ENCODE peak calls at places on chromosomes 12 and 14, in four cellular contexts. L is MM.1S, S is K562, O is fibroblast of lung. I is an unnamed sample.

GRCh38 chr12:63821781-63822251 is 22.7 kb upstream of the SRGAP1 start:
- DNase-seq in S (no peak), L (no peak), O (peak; percentile 49), I (no peak)

GRCh38 chr14:25237845-25238244 is 187.9 kb upstream of the STXBP6 start:
- DNase-seq in L (no peak), S (no peak), O (peak; percentile 11), I (no peak)

GRCh38 chr12:28899951-28900350 is 249.1 kb upstream of the FAR2 start:
- DNase-seq in L (no peak), S (no peak), O (peak; percentile 80), I (no peak)

GRCh38 chr14:68501621-68502052 is 291.2 kb downstream of the ZFP36L1 start:
- DNase-seq in L (no peak), S (no peak), O (no peak), I (no peak)

GRCh38 chr14:78157855-78158436 is 12.2 kb upstream of the NRXN3 start:
- DNase-seq in S (peak; percentile 15), O (no peak), L (no peak), I (peak; percentile 70)

GRCh38 chr14:54226103-54226502 is 170.7 kb upstream of the CDKN3 start:
- DNase-seq in S (no peak), O (peak; percentile 74), L (no peak), I (no peak)

GRCh38 chr14:51462706-51463105 is 189.0 kb upstream of the FRMD6 start:
- DNase-seq in O (no peak), L (no peak), S (no peak), I (no peak)

GRCh38 chr12:126397071-126397571 is 1331.9 kb downstream of the AACS start:
- DNase-seq in S (no peak), L (peak; percentile 8), O (no peak), I (no peak)

GRCh38 chr12:124549629-124550028 is 17.8 kb downstream of the NCOR2 start:
- DNase-seq in O (no peak), L (no peak), S (no peak), I (no peak)

GRCh38 chr12:104467346-104467837 is 10.6 kb downstream of the CHST11 start:
- DNase-seq in L (peak; percentile 56), O (no peak), S (peak; percentile 64), I (peak; percentile 63)

GRCh38 chr12:43884683-43885410 is 49.0 kb downstream of the TMEM117 start:
- DNase-seq in S (no peak), L (no peak), O (no peak), I (no peak)

GRCh38 chr14:79404874-79405273 is 806.4 kb downstream of the DIO2 start:
- DNase-seq in S (no peak), O (peak; percentile 11), L (no peak), I (no peak)

GRCh38 chr14:52020315-52020714 is 31.0 kb downstream of the RTRAF start:
- DNase-seq in L (no peak), S (no peak), O (no peak), I (no peak)

GRCh38 chr12:27324452-27324999 is 8.1 kb upstream of the BMAL2 start:
- DNase-seq in S (no peak), O (no peak), L (no peak), I (no peak)

GRCh38 chr14:37598973-37599526 is 3.6 kb downstream of the TTC6 start:
- DNase-seq in O (no peak), S (no peak), L (no peak), I (no peak)

GRCh38 chr12:51449569-51450246 is 25.1 kb downstream of the SLC4A8 start:
- DNase-seq in O (no peak), S (no peak), L (no peak), I (no peak)

GRCh38 chr14:90739318-90740077 is 76.7 kb downstream of the TTC7B start:
- DNase-seq in L (no peak), S (no peak), O (peak; percentile 25), I (no peak)

GRCh38 chr12:88993655-88994054 is 358.6 kb downstream of the DUSP6 start:
- DNase-seq in L (peak; percentile 66), O (peak; percentile 88), S (peak; percentile 9), I (no peak)

GRCh38 chr12:58309806-58310205 is 368.4 kb downstream of the ATP23 start:
- DNase-seq in S (no peak), L (no peak), O (no peak), I (no peak)

GRCh38 chr14:68379510-68380303 is 413.2 kb downstream of the ZFP36L1 start:
- DNase-seq in S (no peak), O (no peak), L (no peak), I (no peak)

GRCh38 chr12:132284618-132285310 is 44.6 kb downstream of the GALNT9 start:
- DNase-seq in S (no peak), L (no peak), O (no peak), I (no peak)

GRCh38 chr12:89161553-89161952 is 190.7 kb downstream of the DUSP6 start:
- DNase-seq in O (no peak), L (no peak), S (no peak), I (no peak)

GRCh38 chr14:67265131-67265530 is 23.9 kb downstream of the PALS1 start:
- DNase-seq in S (no peak), O (peak; percentile 26), L (no peak), I (no peak)

GRCh38 chr14:48398675-48399282 is 723.4 kb upstream of the MDGA2 start:
- DNase-seq in O (peak; percentile 31), L (peak; percentile 21), S (peak; percentile 8), I (peak; percentile 8)

GRCh38 chr12:120759591-120760348 is 34.1 kb downstream of the ACADS start:
- DNase-seq in L (no peak), O (no peak), S (no peak), I (no peak)

GRCh38 chr12:93722757-93723567 is 45.8 kb downstream of the CRADD start:
- DNase-seq in O (no peak), S (no peak), L (no peak), I (no peak)

GRCh38 chr12:65532162-65532561 is 253.7 kb downstream of the MSRB3 start:
- DNase-seq in S (no peak), O (peak; percentile 88), L (no peak), I (no peak)

GRCh38 chr12:123089631-123090353 is 61.1 kb downstream of the PITPNM2 start:
- DNase-seq in O (peak; percentile 96), L (no peak), S (peak; percentile 63), I (no peak)

GRCh38 chr14:93173943-93174395 is 10.7 kb downstream of the MOAP1 start:
- DNase-seq in O (no peak), L (no peak), S (peak; percentile 16), I (no peak)

GRCh38 chr14:101060171-101060601 is 156.7 kb upstream of the RTL1 start:
- DNase-seq in O (no peak), S (no peak), L (no peak), I (no peak)

GRCh38 chr12:31217356-31218130 is 108.4 kb downstream of the SINHCAF start:
- DNase-seq in O (no peak), S (no peak), L (no peak), I (no peak)

GRCh38 chr12:3587402-3588013 is 96.5 kb downstream of the PRMT8 start:
- DNase-seq in L (no peak), S (no peak), O (no peak), I (no peak)

GRCh38 chr14:72169521-72169920 is 237.3 kb downstream of the RGS6 start:
- DNase-seq in L (no peak), O (no peak), S (peak; percentile 14), I (no peak)

GRCh38 chr14:72165151-72165715 is 233.0 kb downstream of the RGS6 start:
- DNase-seq in O (no peak), L (no peak), S (no peak), I (no peak)

GRCh38 chr14:72164420-72165150 is 232.4 kb downstream of the RGS6 start:
- DNase-seq in L (no peak), O (no peak), S (no peak), I (no peak)
- TF ChIP-seq EZH2 in L (no peak), O (no peak), S (no peak), I (no peak)

DNA sequence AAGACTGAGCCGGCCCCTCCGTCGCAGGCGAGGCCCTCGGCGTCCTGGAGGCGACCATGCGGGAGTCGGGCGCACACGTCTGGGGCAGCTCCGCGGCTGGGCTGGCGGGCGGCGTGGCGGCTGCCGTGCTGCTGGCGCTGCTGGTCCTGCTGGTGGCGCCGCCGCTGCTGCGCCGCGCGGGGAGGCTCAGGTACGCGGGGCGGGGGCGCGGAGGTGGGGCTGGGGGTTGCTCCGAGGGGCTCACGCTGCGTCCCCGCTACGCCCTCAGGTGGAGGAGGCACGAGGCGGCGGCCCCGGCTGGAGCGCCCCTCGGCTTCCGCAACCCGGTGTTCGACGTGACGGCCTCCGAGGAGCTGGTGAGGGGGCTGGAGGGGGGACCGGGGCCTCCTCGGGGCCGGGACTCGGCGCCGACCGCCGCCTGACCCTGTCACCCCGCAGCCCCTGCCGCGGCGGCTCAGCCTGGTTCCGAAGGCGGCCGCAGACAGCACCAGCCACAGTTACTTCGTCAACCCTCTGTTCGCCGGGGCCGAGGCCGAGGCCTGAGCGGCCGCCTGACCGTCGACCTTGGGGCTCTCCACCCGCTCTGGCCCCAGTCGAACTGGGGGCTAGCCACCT is 7.8 kb downstream of the AMN start:
- DNase-seq in L (no peak), O (no peak), S (no peak), I (no peak)
- TF ChIP-seq CTCF in L (no peak), O (no peak), S (no peak), I (no peak)

DNA sequence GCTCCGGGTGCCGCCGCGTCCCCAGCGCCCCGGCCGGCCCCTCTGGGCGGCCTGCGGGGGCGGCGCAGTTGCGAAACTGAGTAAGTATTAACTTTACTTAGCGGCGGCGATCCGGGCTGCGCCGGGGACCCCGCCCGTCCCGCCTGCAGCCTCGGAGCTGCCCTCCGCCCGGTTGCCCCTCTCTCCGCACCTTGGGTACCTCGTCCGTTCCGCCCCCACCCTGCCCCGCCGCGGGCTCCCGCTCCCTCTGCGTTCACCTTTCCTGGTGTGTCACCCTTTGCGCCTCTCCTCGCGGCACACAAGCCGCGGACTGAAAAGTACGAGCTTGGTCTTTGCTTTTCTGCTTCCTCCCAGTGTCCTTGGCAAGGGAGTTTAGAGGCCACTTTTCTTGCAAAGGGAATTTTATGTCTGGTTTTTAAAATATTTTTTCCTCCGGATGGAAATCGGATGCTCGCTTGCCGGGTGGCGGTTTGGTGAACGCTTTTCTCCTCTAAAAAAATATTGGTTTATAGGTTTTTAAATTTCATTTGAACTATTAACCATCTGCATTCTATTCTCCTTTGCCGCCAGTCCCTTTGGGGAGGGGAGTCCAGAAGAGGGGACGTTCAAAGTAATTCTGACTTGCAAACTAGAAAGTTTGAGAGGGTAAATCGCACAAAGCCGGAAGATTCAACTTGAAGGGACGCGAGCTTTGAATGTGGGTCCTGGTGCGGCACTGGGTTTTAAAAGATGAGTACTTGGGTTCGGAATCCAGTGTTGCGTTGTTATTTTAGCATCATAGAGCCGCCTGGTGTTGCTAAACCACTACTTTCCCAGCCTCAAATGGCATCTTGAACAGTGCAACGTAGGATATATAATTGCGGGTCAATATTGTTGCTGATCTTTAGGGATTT is 833 bp downstream of the RASSF8 start:
- DNase-seq in L (peak; percentile 57), S (no peak), O (peak; percentile 88), I (no peak)
- H3K79me2 ChIP-seq in L (peaks cover 3% of the 10 kb centered on the region), S (no peaks in the 10 kb centered on the region), O (peaks cover 47% of the 10 kb centered on the region), I (no peaks in the 10 kb centered on the region)

DNA sequence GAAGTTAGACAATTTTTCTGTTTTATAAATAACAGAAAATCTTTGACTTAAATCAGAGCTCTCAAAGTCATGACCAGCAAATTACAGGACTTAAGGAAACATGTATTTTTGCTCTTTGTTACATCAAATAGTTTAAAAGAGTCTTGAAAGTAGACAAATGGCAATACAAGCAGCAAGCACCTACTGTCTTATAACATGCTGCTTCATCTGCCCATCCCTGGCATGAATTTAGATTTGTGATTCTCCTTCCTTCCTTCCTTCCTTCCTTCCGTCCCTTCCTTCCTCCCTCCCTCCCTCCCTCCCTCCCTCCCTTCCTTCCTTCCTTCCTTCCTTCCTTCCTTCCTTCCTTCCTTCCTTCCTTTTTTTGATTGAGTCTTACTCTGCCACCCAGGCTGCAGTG is 715.6 kb upstream of the FLRT2 start:
- DNase-seq in L (no peak), S (no peak), O (no peak), I (no peak)
- TF ChIP-seq EZH2 in L (no peak), S (no peak), O (no peak), I (no peak)

I was measured in DND-41.